ENCODE peak calls at places on chromosomes 6 and 20, in six cellular contexts. L, Y, J, V, Q and C are unnamed samples.

GRCh38 chr20:23007886-23008285 is 27.2 kb upstream of the SSTR4 start:
- DNase-seq in L (no peak), Y (no peak), J (no peak), V (no peak), Q (no peak), C (peak)

GRCh38 chr6:548091-548490 is 108.8 kb downstream of the HUS1B start:
- DNase-seq in L (peak), Y (no peak), J (no peak), V (no peak), Q (no peak), C (no peak)

GRCh38 chr20:32972181-32973076 is 31.8 kb downstream of the SUN5 start:
- DNase-seq in L (peak), Y (peak), J (peak), V (no peak), Q (no peak), C (peak)

GRCh38 chr20:47973519-47974233 is 188.4 kb upstream of the SULF2 start:
- DNase-seq in L (no peak), Y (peak), J (no peak), V (peak), Q (no peak), C (peak)

GRCh38 chr6:18019539-18020534 is 32.4 kb upstream of the KIF13A start:
- DNase-seq in L (no peak), Y (no peak), J (no peak), V (no peak), Q (peak), C (peak)

GRCh38 chr20:32479697-32480140 is 105.4 kb downstream of the NOL4L start:
- DNase-seq in L (no peak), Y (no peak), J (no peak), V (no peak), Q (no peak), C (no peak)

GRCh38 chr6:37966801-37967200 is 147.3 kb downstream of the ZFAND3 start:
- DNase-seq in L (no peak), Y (no peak), J (no peak), V (no peak), Q (peak), C (no peak)

GRCh38 chr6:105740946-105741605 is 338.2 kb upstream of the PREP start:
- DNase-seq in L (no peak), Y (no peak), J (no peak), V (no peak), Q (peak), C (no peak)